ENCODE peak calls at places on chromosomes 6 and 20, in nine cellular contexts. B, P, Q, S, T, I, E, U and M are unnamed samples.

GRCh38 chr6:141321486-141322347 is 811.0 kb upstream of the GJE1 start:
- DNase-seq in Q (no peak), U (no peak), T (peak), B (no peak), P (no peak), E (no peak), I (no peak), S (no peak), M (no peak)

GRCh38 chr6:137647762-137648412 is 153.7 kb upstream of the OLIG3 start:
- DNase-seq in P (no peak), U (no peak), I (peak), Q (no peak), E (no peak), B (no peak), T (no peak), S (no peak), M (no peak)

GRCh38 chr6:102619585-102619984 is 1226.1 kb downstream of the GRIK2 start:
- DNase-seq in U (peak), S (no peak), I (peak), B (no peak), E (no peak), Q (peak), T (no peak), P (peak), M (no peak)

GRCh38 chr6:34243131-34243771 is 5.6 kb downstream of the SMIM29 start:
- DNase-seq in E (no peak), Q (no peak), I (peak), U (no peak), B (peak), P (no peak), T (no peak), S (no peak), M (no peak)

GRCh38 chr20:35776513-35777101 is 4.8 kb downstream of the PHF20 start:
- DNase-seq in B (peak), S (peak), T (no peak), E (no peak), I (no peak), U (no peak), P (peak), Q (peak), M (no peak)

GRCh38 chr20:50487397-50487796 is 22.8 kb upstream of the PTPN1 start:
- DNase-seq in B (no peak), U (no peak), T (no peak), S (no peak), Q (no peak), E (no peak), I (no peak), P (no peak), M (no peak)

GRCh38 chr6:10556496-10557391 is 35.6 kb downstream of the GCNT2 start:
- DNase-seq in B (no peak), P (no peak), U (no peak), T (no peak), I (no peak), E (no peak), Q (no peak), S (no peak), M (no peak)

GRCh38 chr20:58549231-58549630 is 34.0 kb upstream of the APCDD1L start:
- DNase-seq in U (no peak), E (no peak), P (no peak), B (no peak), S (no peak), T (no peak), Q (no peak), I (no peak), M (no peak)

GRCh38 chr6:169035381-169036280 is 218.0 kb downstream of the THBS2 start:
- DNase-seq in T (no peak), B (no peak), E (no peak), P (peak), U (no peak), S (no peak), Q (no peak), I (peak), M (no peak)

GRCh38 chr20:62020935-62021701 is 44.6 kb downstream of the TAF4 start:
- DNase-seq in E (no peak), T (no peak), B (no peak), P (no peak), S (no peak), U (no peak), Q (no peak), I (no peak), M (no peak)

GRCh38 chr6:151096255-151096612 is 143.5 kb upstream of the AKAP12 start:
- DNase-seq in U (no peak), E (no peak), T (no peak), S (no peak), P (no peak), Q (no peak), I (no peak), B (no peak), M (no peak)

GRCh38 chr6:155418017-155418749 is 37.5 kb downstream of the NOX3 start:
- DNase-seq in S (no peak), P (peak), Q (no peak), T (no peak), E (peak), I (peak), B (peak), U (peak), M (peak)

GRCh38 chr20:49699200-49699992 is 14.3 kb downstream of the B4GALT5 start:
- DNase-seq in Q (no peak), T (no peak), P (peak), I (peak), B (no peak), U (no peak), E (no peak), S (no peak), M (no peak)

GRCh38 chr20:10671850-10672578 is 1.8 kb downstream of the JAG1 start:
- DNase-seq in Q (peak), E (no peak), I (no peak), P (peak), U (peak), S (peak), T (no peak), B (peak), M (no peak)

GRCh38 chr6:16822529-16822928 is 61.3 kb upstream of the ATXN1 start:
- DNase-seq in I (no peak), S (no peak), P (no peak), U (no peak), T (no peak), B (no peak), E (no peak), Q (no peak), M (no peak)

GRCh38 chr20:58306421-58307261 is 2.9 kb upstream of the RAB22A start:
- DNase-seq in B (peak), Q (peak), S (no peak), I (peak), T (no peak), E (peak), P (peak), U (peak), M (peak)

GRCh38 chr6:43461936-43462335 is 6.6 kb upstream of the DLK2 start:
- DNase-seq in P (no peak), I (no peak), U (no peak), B (no peak), E (no peak), Q (no peak), S (no peak), T (no peak), M (no peak)

GRCh38 chr6:64683682-64684081 is 1023.3 kb downstream of the EYS start:
- DNase-seq in E (no peak), B (no peak), T (no peak), P (peak), S (no peak), I (peak), Q (no peak), U (no peak), M (no peak)

GRCh38 chr6:158666637-158667359 is 16.9 kb downstream of the SYTL3 start:
- DNase-seq in E (no peak), I (no peak), Q (peak), P (peak), S (peak), T (no peak), U (peak), B (peak), M (no peak)

GRCh38 chr6:22653980-22654610 is 84.7 kb downstream of the HDGFL1 start:
- DNase-seq in P (no peak), Q (no peak), U (no peak), E (no peak), T (no peak), S (no peak), B (no peak), I (peak), M (no peak)

GRCh38 chr6:79813854-79814477 is 133.4 kb downstream of the ELOVL4 start:
- DNase-seq in E (peak), S (peak), B (peak), P (peak), I (peak), Q (peak), U (peak), T (peak), M (peak)

GRCh38 chr20:10419550-10420133 is 14.4 kb downstream of the MKKS start:
- DNase-seq in U (no peak), P (no peak), E (no peak), I (peak), Q (no peak), B (no peak), T (no peak), S (no peak), M (no peak)

GRCh38 chr6:155939253-155939652 is 483.6 kb upstream of the NOX3 start:
- DNase-seq in P (no peak), S (no peak), U (no peak), Q (no peak), B (no peak), E (no peak), I (no peak), T (no peak), M (no peak)